ENCODE peak calls at places on chromosomes 5 and 9, in eight cellular contexts. One of them, this sample, is unnamed.

GRCh38 chr9:70470050-70471015 is 55.9 kb upstream of the KLF9 start:
- DNase-seq in activated CD4-positive, alpha-beta T cell treated with anti-CD3 and anti-CD28 coated beads, Interleukin-2, amount 50 U/mL, for 1 hour: no peak
- DNase-seq in NCI-H460: no peak
- DNase-seq in NCI-H2107: no peak
- DNase-seq in spleen: no peak
- DNase-seq in substantia nigra: no peak
- DNase-seq in stimulated activated CD8-positive, alpha-beta memory T cell treated with anti-CD3 and anti-CD28 coated beads, Interleukin-7, amount 100 ng/mL, for 4 hours: no peak
- DNase-seq in M059J: no peak
- DNase-seq in this sample: no peak

GRCh38 chr5:27875148-27875547 is 836.8 kb upstream of the CDH9 start:
- DNase-seq in activated CD4-positive, alpha-beta T cell treated with anti-CD3 and anti-CD28 coated beads, Interleukin-2, amount 50 U/mL, for 1 hour: no peak
- DNase-seq in NCI-H460: no peak
- DNase-seq in M059J: no peak
- DNase-seq in substantia nigra: no peak
- DNase-seq in stimulated activated CD8-positive, alpha-beta memory T cell treated with anti-CD3 and anti-CD28 coated beads, Interleukin-7, amount 100 ng/mL, for 4 hours: no peak
- DNase-seq in spleen: no peak
- DNase-seq in NCI-H2107: no peak
- DNase-seq in this sample: no peak

GRCh38 chr9:94110821-94111252 is 26.6 kb downstream of the PTPDC1 start:
- DNase-seq in NCI-H460: no peak
- DNase-seq in spleen: no peak
- DNase-seq in NCI-H2107: no peak
- DNase-seq in M059J: no peak
- DNase-seq in activated CD4-positive, alpha-beta T cell treated with anti-CD3 and anti-CD28 coated beads, Interleukin-2, amount 50 U/mL, for 1 hour: no peak
- DNase-seq in substantia nigra: no peak
- DNase-seq in stimulated activated CD8-positive, alpha-beta memory T cell treated with anti-CD3 and anti-CD28 coated beads, Interleukin-7, amount 100 ng/mL, for 4 hours: no peak
- DNase-seq in this sample: no peak

GRCh38 chr9:135729480-135729879 is 27.5 kb downstream of the KCNT1 start:
- DNase-seq in substantia nigra: no peak
- DNase-seq in NCI-H2107: no peak
- DNase-seq in spleen: no peak
- DNase-seq in NCI-H460: no peak
- DNase-seq in stimulated activated CD8-positive, alpha-beta memory T cell treated with anti-CD3 and anti-CD28 coated beads, Interleukin-7, amount 100 ng/mL, for 4 hours: no peak
- DNase-seq in M059J: no peak
- DNase-seq in activated CD4-positive, alpha-beta T cell treated with anti-CD3 and anti-CD28 coated beads, Interleukin-2, amount 50 U/mL, for 1 hour: no peak
- DNase-seq in this sample: no peak

GRCh38 chr9:95109456-95109855 is 208.1 kb downstream of the FANCC start:
- DNase-seq in substantia nigra: no peak
- DNase-seq in NCI-H2107: no peak
- DNase-seq in NCI-H460: no peak
- DNase-seq in spleen: no peak
- DNase-seq in stimulated activated CD8-positive, alpha-beta memory T cell treated with anti-CD3 and anti-CD28 coated beads, Interleukin-7, amount 100 ng/mL, for 4 hours: no peak
- DNase-seq in activated CD4-positive, alpha-beta T cell treated with anti-CD3 and anti-CD28 coated beads, Interleukin-2, amount 50 U/mL, for 1 hour: no peak
- DNase-seq in M059J: no peak
- DNase-seq in this sample: no peak

GRCh38 chr5:136094189-136094912 is 38.3 kb upstream of the SMAD5 start:
- DNase-seq in NCI-H460: no peak
- DNase-seq in stimulated activated CD8-positive, alpha-beta memory T cell treated with anti-CD3 and anti-CD28 coated beads, Interleukin-7, amount 100 ng/mL, for 4 hours: no peak
- DNase-seq in substantia nigra: no peak
- DNase-seq in activated CD4-positive, alpha-beta T cell treated with anti-CD3 and anti-CD28 coated beads, Interleukin-2, amount 50 U/mL, for 1 hour: no peak
- DNase-seq in M059J: no peak
- DNase-seq in spleen: no peak
- DNase-seq in NCI-H2107: no peak
- DNase-seq in this sample: no peak

GRCh38 chr5:176652136-176652535 is 4.9 kb downstream of the TSPAN17 start:
- DNase-seq in NCI-H2107: no peak
- DNase-seq in stimulated activated CD8-positive, alpha-beta memory T cell treated with anti-CD3 and anti-CD28 coated beads, Interleukin-7, amount 100 ng/mL, for 4 hours: no peak
- DNase-seq in substantia nigra: no peak
- DNase-seq in activated CD4-positive, alpha-beta T cell treated with anti-CD3 and anti-CD28 coated beads, Interleukin-2, amount 50 U/mL, for 1 hour: no peak
- DNase-seq in NCI-H460: no peak
- DNase-seq in M059J: no peak
- DNase-seq in spleen: no peak
- DNase-seq in this sample: no peak

GRCh38 chr5:173672891-173673290 is 56.4 kb upstream of the BOD1 start:
- DNase-seq in M059J: no peak
- DNase-seq in NCI-H2107: no peak
- DNase-seq in spleen: no peak
- DNase-seq in stimulated activated CD8-positive, alpha-beta memory T cell treated with anti-CD3 and anti-CD28 coated beads, Interleukin-7, amount 100 ng/mL, for 4 hours: no peak
- DNase-seq in NCI-H460: no peak
- DNase-seq in substantia nigra: no peak
- DNase-seq in activated CD4-positive, alpha-beta T cell treated with anti-CD3 and anti-CD28 coated beads, Interleukin-2, amount 50 U/mL, for 1 hour: no peak
- DNase-seq in this sample: no peak

GRCh38 chr9:97362777-97363545 is 48.9 kb upstream of the TDRD7 start:
- DNase-seq in NCI-H460: no peak
- DNase-seq in NCI-H2107: no peak
- DNase-seq in substantia nigra: no peak
- DNase-seq in M059J: no peak
- DNase-seq in stimulated activated CD8-positive, alpha-beta memory T cell treated with anti-CD3 and anti-CD28 coated beads, Interleukin-7, amount 100 ng/mL, for 4 hours: no peak
- DNase-seq in spleen: no peak
- DNase-seq in activated CD4-positive, alpha-beta T cell treated with anti-CD3 and anti-CD28 coated beads, Interleukin-2, amount 50 U/mL, for 1 hour: no peak
- DNase-seq in this sample: no peak